ENCODE peak calls at places on chromosomes 7 and 10, in seven cellular contexts. G is right lobe of liver, I is heart left ventricle, P is Peyer's patch, E is suprapubic skin, T is uterus, A is HCT116. M is an unnamed sample.

GRCh38 chr10:112191791-112192190 is 8.2 kb upstream of the GPAM start:
- DNase-seq in G (no peak), I (no peak), P (no peak), E (no peak), T (no peak), A (no peak), M (no peak)

GRCh38 chr7:84251183-84251845 is 56.7 kb upstream of the SEMA3A start:
- DNase-seq in G (no peak), I (no peak), P (no peak), E (no peak), T (no peak), A (no peak), M (no peak)

GRCh38 chr10:35569836-35570235 is 35.3 kb upstream of the GJD4 start:
- DNase-seq in G (no peak), I (no peak), P (no peak), E (no peak), T (no peak), A (no peak), M (no peak)

GRCh38 chr7:99112097-99112496 is 31.8 kb downstream of the SMURF1 start:
- DNase-seq in G (no peak), I (no peak), P (no peak), E (no peak), T (no peak), A (no peak), M (peak; percentile 14)

GRCh38 chr10:60353519-60354258 is 36.0 kb downstream of the ANK3 start:
- DNase-seq in G (peak; percentile 43), I (peak; percentile 70), P (no peak), E (no peak), T (no peak), A (no peak), M (no peak)

GRCh38 chr7:88545663-88546062 is 213.8 kb upstream of the ZNF804B start:
- DNase-seq in G (no peak), I (no peak), P (no peak), E (no peak), T (no peak), A (no peak), M (no peak)

GRCh38 chr7:104252409-104253134 is 44.8 kb upstream of the ORC5 start:
- DNase-seq in G (no peak), I (no peak), P (no peak), E (no peak), T (no peak), A (peak; percentile 16), M (no peak)

GRCh38 chr10:100825946-100826660 is 80.7 kb downstream of the PAX2 start:
- DNase-seq in G (peak; percentile 24), I (no peak), P (no peak), E (no peak), T (no peak), A (no peak), M (no peak)

GRCh38 chr7:121953601-121954000 is 80.6 kb downstream of the PTPRZ1 start:
- DNase-seq in G (no peak), I (no peak), P (no peak), E (no peak), T (no peak), A (no peak), M (no peak)

GRCh38 chr10:90111671-90112070 is 410.3 kb downstream of the KIF20B start:
- DNase-seq in G (no peak), I (no peak), P (no peak), E (no peak), T (no peak), A (peak; percentile 91), M (no peak)

GRCh38 chr10:75407296-75407715 is 5.7 kb upstream of the ZNF503 start:
- DNase-seq in G (no peak), I (no peak), P (no peak), E (no peak), T (peak; percentile 29), A (no peak), M (no peak)

GRCh38 chr7:121328508-121329459 is at the start of gene WNT16:
- DNase-seq in G (no peak), I (no peak), P (peak; percentile 53), E (peak; percentile 73), T (no peak), A (peak; percentile 74), M (peak; percentile 11)

GRCh38 chr10:98610301-98610700 is 163.6 kb upstream of the HPS1 start:
- DNase-seq in G (no peak), I (no peak), P (no peak), E (no peak), T (no peak), A (no peak), M (no peak)

GRCh38 chr10:114837690-114838089 is 16.1 kb downstream of the FHIP2A start:
- DNase-seq in G (no peak), I (no peak), P (no peak), E (no peak), T (no peak), A (no peak), M (no peak)

GRCh38 chr7:55489552-55489951 is 82.8 kb downstream of the VOPP1 start:
- DNase-seq in G (no peak), I (no peak), P (peak; percentile 41), E (no peak), T (no peak), A (no peak), M (no peak)

GRCh38 chr7:122602800-122603199 is 96.1 kb downstream of the RNF133 start:
- DNase-seq in G (no peak), I (no peak), P (no peak), E (no peak), T (no peak), A (no peak), M (no peak)

GRCh38 chr10:51178634-51179033 is 104.3 kb downstream of the PRKG1 start:
- DNase-seq in G (no peak), I (no peak), P (no peak), E (no peak), T (no peak), A (no peak), M (no peak)

GRCh38 chr10:31129261-31129660 is 97.6 kb upstream of the ZNF438 start:
- DNase-seq in G (no peak), I (peak; percentile 61), P (no peak), E (no peak), T (peak; percentile 82), A (no peak), M (no peak)

GRCh38 chr7:128240696-128241386 is at the start of gene LEP:
- DNase-seq in G (no peak), I (no peak), P (no peak), E (no peak), T (no peak), A (no peak), M (no peak)

DNA sequence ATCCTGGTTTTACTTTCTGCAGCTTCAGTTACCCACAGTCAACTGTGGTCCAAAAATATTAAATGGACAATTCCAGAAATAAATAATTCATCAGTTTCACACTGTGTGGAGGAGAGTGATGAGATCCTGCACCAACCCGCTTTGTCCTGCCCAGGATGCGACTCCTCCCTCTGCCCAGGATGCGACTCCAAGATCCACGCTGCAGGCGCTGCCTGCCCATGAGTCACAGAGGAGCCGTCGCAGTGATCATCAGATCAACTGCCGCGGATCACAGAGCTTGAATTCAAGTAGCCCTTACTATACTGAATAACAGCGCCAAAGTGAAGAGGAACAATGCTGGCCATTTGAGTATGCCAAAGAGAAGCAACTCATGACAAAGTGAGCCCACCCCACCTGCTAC is 61.5 kb downstream of the GRB10 start:
- DNase-seq in G (no peak), I (no peak), P (no peak), E (no peak), T (no peak), A (no peak), M (no peak)
- TF ChIP-seq POLR2A in G (no peak), I (no peak), P (no peak), E (no peak), T (no peak), A (no peak), M (no peak)

DNA sequence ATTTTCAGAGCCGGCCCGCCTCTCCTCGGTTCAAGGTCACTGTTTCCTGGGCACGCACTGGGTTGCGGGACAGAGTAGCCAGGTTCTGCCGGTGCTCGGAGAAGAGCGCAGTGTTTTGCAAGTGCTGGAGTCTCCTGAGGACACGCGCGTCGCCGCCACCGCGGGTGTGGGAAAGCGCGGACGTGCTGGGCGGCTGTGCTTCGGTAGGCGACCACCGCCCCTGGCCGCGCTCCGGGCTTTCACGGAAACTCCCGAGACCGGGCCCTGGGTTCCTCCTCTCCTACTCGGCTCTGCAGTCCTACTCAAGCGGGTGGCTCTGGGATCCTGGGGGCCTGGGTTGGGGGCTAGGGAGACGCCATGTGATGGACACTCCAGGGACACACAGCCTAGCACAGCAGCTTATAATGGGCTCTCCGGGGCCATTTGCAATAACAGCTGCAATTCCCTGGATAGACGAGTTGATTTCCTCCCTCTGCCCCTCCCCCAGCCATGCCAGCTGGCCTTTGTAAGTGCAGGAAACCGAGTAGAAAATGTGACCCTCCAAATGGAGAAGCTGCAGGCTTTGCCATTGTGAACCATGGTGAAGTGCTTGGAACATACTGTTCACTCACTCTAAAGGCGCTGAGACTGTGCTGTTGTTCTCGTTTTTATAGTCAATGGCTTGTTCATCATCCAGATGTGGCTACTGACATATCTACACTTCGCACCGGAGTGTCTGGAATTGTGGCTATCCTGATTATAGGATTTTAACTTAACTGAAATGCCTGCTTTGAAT is 2.1 kb downstream of the FRAT1 start:
- DNase-seq in G (peak; percentile 79), I (peak; percentile 69), P (peak; percentile 62), E (peak; percentile 70), T (no peak), A (no peak), M (no peak)
- TF ChIP-seq POLR2A in G (peak; percentile 14), I (no peak), P (no peak), E (no peak), T (no peak), A (no peak), M (no peak)

DNA sequence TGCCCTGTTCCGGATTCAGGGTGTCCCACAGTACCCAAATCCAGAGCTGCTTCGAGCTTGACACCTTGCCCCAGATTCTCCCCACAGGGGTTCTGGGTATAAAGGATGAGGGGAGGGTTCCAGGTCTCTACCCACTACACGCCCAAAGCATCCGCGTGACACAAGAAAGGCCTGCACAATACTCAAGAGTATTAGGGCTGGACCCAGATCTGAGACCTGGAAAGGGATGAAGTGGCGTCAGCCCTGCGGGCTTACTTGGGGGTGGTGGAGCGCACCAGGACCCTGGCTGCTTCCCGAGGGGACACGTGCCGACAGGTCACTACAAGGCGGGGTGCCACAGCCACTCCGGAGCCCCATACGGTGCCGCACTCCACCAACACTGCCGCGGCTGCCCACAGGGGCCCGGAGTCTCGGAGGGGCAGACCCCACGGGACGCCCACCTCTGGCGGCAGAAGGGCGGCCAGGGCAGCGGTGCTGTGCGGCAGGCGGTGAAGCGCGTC is 1.3 kb downstream of the TYSND1 start:
- DNase-seq in G (no peak), I (no peak), P (no peak), E (peak; percentile 79), T (peak; percentile 35), A (no peak), M (no peak)
- TF ChIP-seq POLR2A in G (no peak), I (no peak), P (no peak), E (no peak), T (no peak), A (no peak), M (no peak)

DNA sequence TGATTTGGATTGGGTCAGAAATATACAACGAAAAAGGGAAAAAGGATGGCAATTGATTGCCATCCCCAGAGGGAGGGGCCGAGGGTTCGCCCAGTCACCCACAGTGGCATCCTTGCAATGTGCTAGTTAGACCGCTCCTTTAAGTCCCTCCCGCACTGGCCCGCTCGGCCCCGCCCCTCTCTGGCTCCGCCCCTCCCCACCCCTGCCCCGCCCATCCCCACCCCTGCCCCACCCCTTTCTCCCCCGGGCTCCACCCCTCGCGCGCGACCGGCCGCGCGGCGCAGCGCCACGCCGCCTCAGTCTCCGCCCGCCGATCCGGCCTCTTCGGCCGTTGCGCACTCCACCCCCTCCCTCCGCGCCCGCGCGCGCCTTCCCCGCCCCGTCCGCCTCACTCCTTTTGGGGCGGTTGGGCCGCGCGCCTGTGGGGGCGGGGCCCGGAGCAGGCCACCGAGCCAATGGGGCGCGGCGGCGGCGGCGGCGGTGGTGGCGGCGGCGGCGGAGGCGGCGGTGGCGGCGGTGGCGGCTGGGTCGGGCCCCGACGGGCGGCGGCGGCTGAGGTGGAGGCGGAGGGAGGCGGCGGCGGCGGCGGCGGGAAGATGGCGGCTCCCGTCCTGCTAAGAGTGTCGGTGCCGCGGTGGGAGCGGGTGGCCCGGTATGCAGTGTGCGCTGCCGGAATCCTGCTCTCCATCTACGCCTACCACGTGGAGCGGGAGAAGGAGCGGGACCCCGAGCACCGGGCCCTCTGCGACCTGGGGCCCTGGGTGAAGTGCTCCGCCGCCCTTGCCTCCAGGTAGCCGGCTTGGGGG is at the start of gene VKORC1L1:
- DNase-seq in G (peak; percentile 98), I (peak; percentile 97), P (peak; percentile 97), E (peak; percentile 95), T (peak; percentile 96), A (peak; percentile 80), M (peak; percentile 78)
- TF ChIP-seq POLR2A in G (peak; percentile 37), I (peak; percentile 52), P (peak; percentile 48), E (peak; percentile 29), T (no peak), A (no peak), M (no peak)

M was measured in GM12891.